ENCODE peak calls at places on chromosomes 16 and 17, in seven cellular contexts. A is cerebellum, W is head of caudate nucleus, O is HuH-7.5, Z is ELR, N is fibroblast of gingiva, B is HTR-8/SVneo. R is an unnamed sample.
A peak's percentile ranks its signal among the peaks of the same experiment; 100 is the strongest.

GRCh38 chr17:48759288-48759687 is 30.7 kb upstream of the HOXB13 start:
- DNase-seq in A (no peak), W (no peak), O (no peak), Z (no peak), N (no peak), B (no peak), R (peak; percentile 26)

GRCh38 chr17:7838291-7839075 is 4.5 kb downstream of the KDM6B start:
- DNase-seq in A (peak; percentile 51), W (peak; percentile 57), O (peak; percentile 41), Z (peak; percentile 49), N (peak; percentile 63), B (no peak), R (peak; percentile 75)

GRCh38 chr17:48547839-48548686 is 3.2 kb upstream of the HOXB2 start:
- DNase-seq in A (no peak), W (no peak), O (no peak), Z (no peak), N (no peak), B (no peak), R (no peak)

GRCh38 chr17:59353106-59353854 is 21.8 kb downstream of the YPEL2 start:
- DNase-seq in A (no peak), W (no peak), O (no peak), Z (no peak), N (no peak), B (no peak), R (no peak)

GRCh38 chr16:74268372-74268782 is 28.2 kb upstream of the PSMD7 start:
- DNase-seq in A (no peak), W (no peak), O (no peak), Z (no peak), N (no peak), B (no peak), R (no peak)

GRCh38 chr16:9802160-9802559 is 380.1 kb downstream of the GRIN2A start:
- DNase-seq in A (no peak), W (no peak), O (no peak), Z (no peak), N (no peak), B (no peak), R (no peak)

GRCh38 chr17:79087428-79088143 is 13.0 kb downstream of the ENGASE start:
- DNase-seq in A (peak; percentile 90), W (peak; percentile 76), O (peak; percentile 94), Z (peak; percentile 73), N (peak; percentile 24), B (peak; percentile 84), R (peak; percentile 36)

GRCh38 chr17:33640629-33641028 is 347.5 kb upstream of the ASIC2 start:
- DNase-seq in A (no peak), W (no peak), O (no peak), Z (no peak), N (no peak), B (no peak), R (no peak)

GRCh38 chr16:68267612-68268405 is 3.5 kb downstream of the SLC7A6 start:
- DNase-seq in A (no peak), W (no peak), O (no peak), Z (no peak), N (no peak), B (no peak), R (no peak)

GRCh38 chr16:17555176-17555575 is 84.4 kb upstream of the XYLT1 start:
- DNase-seq in A (no peak), W (no peak), O (no peak), Z (peak; percentile 94), N (peak; percentile 19), B (no peak), R (no peak)

GRCh38 chr17:27858621-27859305 is 34.4 kb downstream of the LYRM9 start:
- DNase-seq in A (no peak), W (no peak), O (no peak), Z (no peak), N (no peak), B (no peak), R (no peak)

GRCh38 chr17:57989011-57989345 is 924 bp upstream of the VEZF1 start:
- DNase-seq in A (peak; percentile 10), W (no peak), O (peak; percentile 35), Z (peak; percentile 54), N (peak; percentile 43), B (peak; percentile 48), R (peak; percentile 36)

GRCh38 chr17:68539536-68540469 is 27.6 kb downstream of the PRKAR1A start:
- DNase-seq in A (peak; percentile 10), W (peak; percentile 31), O (no peak), Z (peak; percentile 19), N (peak; percentile 33), B (no peak), R (no peak)